ENCODE peak calls at places on chromosomes 11 and 22, in five cellular contexts. One of them, this sample, is unnamed. For H3K4me1, the result is how much of the 10 kb centered on the place peaks cover.

GRCh38 chr11:134036484-134037092 is 32.3 kb upstream of the JAM3 start:
- DNase-seq in CD4-positive, CD25-positive, alpha-beta regulatory T cell: peak
- DNase-seq in fibroblast of lung: no peak
- DNase-seq in pancreas: no peak
- DNase-seq in colonic mucosa: no peak
- DNase-seq in this sample: no peak

GRCh38 chr22:38925571-38926041 is 31.8 kb upstream of the APOBEC3A start:
- DNase-seq in CD4-positive, CD25-positive, alpha-beta regulatory T cell: no peak
- DNase-seq in fibroblast of lung: peak
- DNase-seq in pancreas: no peak
- DNase-seq in colonic mucosa: no peak
- DNase-seq in this sample: no peak

GRCh38 chr11:114953039-114953438 is 274.7 kb downstream of the NXPE2 start:
- DNase-seq in CD4-positive, CD25-positive, alpha-beta regulatory T cell: no peak
- DNase-seq in fibroblast of lung: no peak
- DNase-seq in pancreas: no peak
- DNase-seq in colonic mucosa: no peak
- DNase-seq in this sample: no peak

GRCh38 chr11:128365044-128365443 is 222.3 kb downstream of the ETS1 start:
- DNase-seq in CD4-positive, CD25-positive, alpha-beta regulatory T cell: peak
- DNase-seq in fibroblast of lung: peak
- DNase-seq in pancreas: no peak
- DNase-seq in colonic mucosa: no peak
- DNase-seq in this sample: no peak

GRCh38 chr11:57566564-57567209 is 785 bp downstream of the UBE2L6 start:
- DNase-seq in CD4-positive, CD25-positive, alpha-beta regulatory T cell: peak
- DNase-seq in fibroblast of lung: no peak
- DNase-seq in pancreas: no peak
- DNase-seq in colonic mucosa: no peak
- DNase-seq in this sample: no peak

GRCh38 chr22:44195189-44195871 is 14.6 kb downstream of the PARVG start:
- DNase-seq in CD4-positive, CD25-positive, alpha-beta regulatory T cell: no peak
- DNase-seq in fibroblast of lung: no peak
- DNase-seq in pancreas: no peak
- DNase-seq in colonic mucosa: no peak
- DNase-seq in this sample: no peak

GRCh38 chr11:1153951-1154487 is 3.7 kb upstream of the MUC5AC start:
- DNase-seq in CD4-positive, CD25-positive, alpha-beta regulatory T cell: no peak
- DNase-seq in fibroblast of lung: peak
- DNase-seq in pancreas: peak
- DNase-seq in colonic mucosa: peak
- DNase-seq in this sample: no peak

GRCh38 chr11:47437746-47438418 is 11.1 kb downstream of the RAPSN start:
- DNase-seq in CD4-positive, CD25-positive, alpha-beta regulatory T cell: no peak
- DNase-seq in fibroblast of lung: no peak
- DNase-seq in pancreas: peak
- DNase-seq in colonic mucosa: no peak
- DNase-seq in this sample: no peak

GRCh38 chr22:24028533-24028932 is 17.4 kb downstream of the CABIN1 start:
- DNase-seq in CD4-positive, CD25-positive, alpha-beta regulatory T cell: peak
- DNase-seq in fibroblast of lung: no peak
- DNase-seq in pancreas: no peak
- DNase-seq in colonic mucosa: no peak
- DNase-seq in this sample: no peak

GRCh38 chr22:32389685-32390084 is 22.4 kb downstream of the RTCB start:
- DNase-seq in CD4-positive, CD25-positive, alpha-beta regulatory T cell: peak
- DNase-seq in fibroblast of lung: no peak
- DNase-seq in pancreas: no peak
- DNase-seq in colonic mucosa: no peak
- DNase-seq in this sample: no peak

GRCh38 chr11:126153999-126154398 is 57.5 kb downstream of the RPUSD4 start:
- DNase-seq in CD4-positive, CD25-positive, alpha-beta regulatory T cell: no peak
- DNase-seq in fibroblast of lung: peak
- DNase-seq in pancreas: no peak
- DNase-seq in colonic mucosa: no peak
- DNase-seq in this sample: no peak

GRCh38 chr11:41494716-41495115 is 35.3 kb upstream of the LRRC4C start:
- DNase-seq in CD4-positive, CD25-positive, alpha-beta regulatory T cell: no peak
- DNase-seq in fibroblast of lung: peak
- DNase-seq in pancreas: no peak
- DNase-seq in colonic mucosa: no peak
- DNase-seq in this sample: no peak

GRCh38 chr11:121524233-121524631 is 71.5 kb upstream of the SORL1-AS1 start:
- DNase-seq in CD4-positive, CD25-positive, alpha-beta regulatory T cell: no peak
- DNase-seq in fibroblast of lung: no peak
- DNase-seq in pancreas: no peak
- DNase-seq in colonic mucosa: no peak
- DNase-seq in this sample: no peak

GRCh38 chr22:35684270-35684700 is 33.4 kb upstream of the APOL5 start:
- DNase-seq in CD4-positive, CD25-positive, alpha-beta regulatory T cell: no peak
- DNase-seq in fibroblast of lung: peak
- DNase-seq in pancreas: no peak
- DNase-seq in colonic mucosa: peak
- DNase-seq in this sample: no peak

GRCh38 chr22:44091021-44091721 is 67.1 kb downstream of the PARVB start:
- DNase-seq in CD4-positive, CD25-positive, alpha-beta regulatory T cell: peak
- DNase-seq in fibroblast of lung: peak
- DNase-seq in pancreas: peak
- DNase-seq in colonic mucosa: no peak
- DNase-seq in this sample: peak

GRCh38 chr22:21984793-21985192 is 2.2 kb upstream of the TOP3B start:
- DNase-seq in CD4-positive, CD25-positive, alpha-beta regulatory T cell: no peak
- DNase-seq in fibroblast of lung: no peak
- DNase-seq in pancreas: no peak
- DNase-seq in colonic mucosa: no peak
- DNase-seq in this sample: no peak

GRCh38 chr11:71249301-71249700 is 3.1 kb downstream of the SHANK2 start:
- DNase-seq in CD4-positive, CD25-positive, alpha-beta regulatory T cell: no peak
- DNase-seq in fibroblast of lung: no peak
- DNase-seq in pancreas: no peak
- DNase-seq in colonic mucosa: no peak
- DNase-seq in this sample: no peak

GRCh38 chr11:45305874-45306623 is 19.9 kb upstream of the SYT13 start:
- DNase-seq in CD4-positive, CD25-positive, alpha-beta regulatory T cell: no peak
- DNase-seq in fibroblast of lung: no peak
- DNase-seq in pancreas: no peak
- DNase-seq in colonic mucosa: no peak
- DNase-seq in this sample: no peak

GRCh38 chr11:113991170-113991569 is 16.3 kb downstream of the HTR3A start:
- DNase-seq in CD4-positive, CD25-positive, alpha-beta regulatory T cell: no peak
- DNase-seq in fibroblast of lung: peak
- DNase-seq in pancreas: no peak
- DNase-seq in colonic mucosa: no peak
- DNase-seq in this sample: no peak

GRCh38 chr11:96551136-96551535 is 161.3 kb downstream of the JRKL start:
- DNase-seq in CD4-positive, CD25-positive, alpha-beta regulatory T cell: no peak
- DNase-seq in fibroblast of lung: no peak
- DNase-seq in pancreas: no peak
- DNase-seq in colonic mucosa: no peak
- DNase-seq in this sample: no peak

GRCh38 chr22:20866716-20867115 is 7.9 kb downstream of the SNAP29 start:
- DNase-seq in CD4-positive, CD25-positive, alpha-beta regulatory T cell: no peak
- DNase-seq in fibroblast of lung: no peak
- DNase-seq in pancreas: no peak
- DNase-seq in colonic mucosa: no peak
- DNase-seq in this sample: no peak

GRCh38 chr11:795638-796564 is 2.2 kb downstream of the SLC25A22 start:
- DNase-seq in CD4-positive, CD25-positive, alpha-beta regulatory T cell: peak
- DNase-seq in fibroblast of lung: peak
- DNase-seq in pancreas: peak
- DNase-seq in colonic mucosa: peak
- DNase-seq in this sample: peak

GRCh38 chr11:37323843-37324242 is 725.8 kb upstream of the RAG2 start:
- DNase-seq in CD4-positive, CD25-positive, alpha-beta regulatory T cell: no peak
- DNase-seq in fibroblast of lung: no peak
- DNase-seq in pancreas: no peak
- DNase-seq in colonic mucosa: no peak
- DNase-seq in this sample: no peak

GRCh38 chr11:37317803-37318202 is 719.8 kb upstream of the RAG2 start:
- DNase-seq in CD4-positive, CD25-positive, alpha-beta regulatory T cell: no peak
- DNase-seq in fibroblast of lung: no peak
- DNase-seq in pancreas: no peak
- DNase-seq in colonic mucosa: no peak
- DNase-seq in this sample: no peak

GRCh38 chr11:37320921-37321320 is 722.9 kb upstream of the RAG2 start:
- DNase-seq in CD4-positive, CD25-positive, alpha-beta regulatory T cell: no peak
- DNase-seq in fibroblast of lung: peak
- DNase-seq in pancreas: no peak
- DNase-seq in colonic mucosa: no peak
- DNase-seq in this sample: no peak

DNA sequence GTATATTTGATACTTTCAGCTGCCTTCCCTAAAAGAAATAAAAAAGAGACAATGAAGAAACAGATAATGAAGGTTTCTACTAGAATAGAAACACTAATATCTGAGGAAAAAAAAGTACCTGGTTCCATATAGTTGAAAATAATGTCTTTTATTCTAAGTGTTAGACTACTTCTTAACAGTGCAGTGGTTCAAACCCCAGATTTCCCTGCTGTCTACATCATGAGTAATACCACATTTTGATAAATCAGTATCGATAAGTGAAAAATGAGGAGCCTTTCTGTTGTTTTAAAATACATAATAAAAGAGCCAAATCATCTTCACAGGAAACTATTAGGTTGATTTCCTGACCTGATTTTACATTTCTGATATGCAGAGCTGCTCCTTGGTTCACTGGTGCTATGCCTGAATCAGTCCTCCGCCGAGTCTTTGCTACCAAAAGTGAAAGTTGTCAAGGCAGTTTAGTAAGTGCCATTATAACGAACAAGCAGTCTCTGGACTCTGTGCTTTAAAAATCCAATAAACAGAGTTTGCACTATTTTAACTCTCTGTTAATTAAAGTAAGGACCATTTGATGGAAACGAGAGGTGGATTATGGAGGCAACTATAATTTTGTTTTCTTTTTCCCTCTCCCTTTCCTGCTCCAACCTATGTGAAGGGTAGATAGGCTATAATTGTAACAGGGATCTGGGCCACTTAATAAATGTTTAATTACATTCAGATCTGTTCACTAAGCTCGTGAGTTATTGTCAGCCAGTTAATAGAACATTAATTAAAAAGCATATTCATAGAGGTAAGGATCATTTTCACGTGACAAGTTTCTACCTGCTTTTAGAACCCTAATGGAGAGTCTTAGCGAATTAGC is 724.5 kb upstream of the RAG2 start:
- DNase-seq in CD4-positive, CD25-positive, alpha-beta regulatory T cell: no peak
- DNase-seq in fibroblast of lung: no peak
- DNase-seq in pancreas: no peak
- DNase-seq in colonic mucosa: no peak
- DNase-seq in this sample: no peak
- H3K4me3 ChIP-seq in CD4-positive, CD25-positive, alpha-beta regulatory T cell: no peak
- H3K4me3 ChIP-seq in fibroblast of lung: no peak
- H3K4me3 ChIP-seq in pancreas: no peak
- H3K4me3 ChIP-seq in colonic mucosa: no peak
- H3K4me3 ChIP-seq in this sample: no peak

GRCh38 chr22:29269230-29269604 is 1.1 kb downstream of the EWSR1 start:
- DNase-seq in CD4-positive, CD25-positive, alpha-beta regulatory T cell: peak
- DNase-seq in fibroblast of lung: no peak
- DNase-seq in pancreas: no peak
- DNase-seq in colonic mucosa: peak
- DNase-seq in this sample: no peak
- H3K4me1 ChIP-seq in CD4-positive, CD25-positive, alpha-beta regulatory T cell: half or more
- H3K4me1 ChIP-seq in fibroblast of lung: under half
- H3K4me1 ChIP-seq in pancreas: under half
- H3K4me1 ChIP-seq in colonic mucosa: under half
- H3K4me1 ChIP-seq in this sample: half or more

DNA sequence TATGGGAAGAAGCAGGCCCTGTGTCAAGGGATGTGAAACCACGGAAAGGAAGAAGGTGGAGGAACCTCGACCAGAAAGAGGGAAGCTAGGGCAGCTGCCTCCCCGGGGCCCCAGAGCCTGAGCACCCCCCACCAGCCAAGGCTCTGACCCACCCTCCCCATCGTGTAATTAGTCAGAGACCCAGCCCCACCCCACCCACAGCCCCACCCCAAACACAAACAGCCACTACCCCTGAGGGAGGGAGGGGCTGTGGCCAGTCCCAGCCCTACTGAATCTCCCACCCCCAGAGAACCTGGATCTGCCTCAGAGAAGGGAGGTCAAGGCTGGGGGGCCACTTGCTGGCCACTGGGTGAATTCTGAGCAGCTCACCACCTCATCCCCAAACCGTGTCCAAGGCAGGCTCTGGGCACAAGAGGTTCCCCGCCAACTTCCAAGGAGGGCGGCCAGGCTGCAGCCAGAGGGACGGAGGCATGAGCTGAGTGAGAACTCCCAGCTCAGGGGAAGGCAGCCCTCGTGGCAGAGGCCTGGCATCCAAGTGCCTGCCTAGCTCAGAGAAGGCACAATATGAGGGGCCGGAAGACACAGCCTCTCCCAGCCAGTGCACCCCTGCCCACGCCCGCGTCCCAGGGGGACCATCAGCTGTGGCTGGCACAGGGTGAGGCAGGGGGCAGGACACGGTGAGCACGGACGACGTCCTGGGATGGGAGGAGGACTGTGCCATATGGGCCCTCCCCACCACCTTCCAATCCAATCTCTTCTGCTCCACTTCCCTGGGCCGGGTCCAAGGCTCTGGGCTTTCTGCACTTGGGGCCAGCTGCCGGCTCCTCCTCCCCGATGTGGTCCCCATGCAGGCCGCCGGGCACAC is 2.7 kb downstream of the PLXNB2 start:
- DNase-seq in CD4-positive, CD25-positive, alpha-beta regulatory T cell: no peak
- DNase-seq in fibroblast of lung: peak
- DNase-seq in pancreas: peak
- DNase-seq in colonic mucosa: peak
- DNase-seq in this sample: no peak
- H3K27ac ChIP-seq in CD4-positive, CD25-positive, alpha-beta regulatory T cell: no peak
- H3K27ac ChIP-seq in fibroblast of lung: peak
- H3K27ac ChIP-seq in pancreas: peak
- H3K27ac ChIP-seq in colonic mucosa: peak
- H3K27ac ChIP-seq in this sample: no peak

GRCh38 chr11:75527938-75528845 is 2.5 kb upstream of the GDPD5 start:
- DNase-seq in CD4-positive, CD25-positive, alpha-beta regulatory T cell: no peak
- DNase-seq in fibroblast of lung: no peak
- DNase-seq in pancreas: no peak
- DNase-seq in colonic mucosa: no peak
- DNase-seq in this sample: no peak

GRCh38 chr11:75525433-75526191 is at the start of gene GDPD5:
- DNase-seq in CD4-positive, CD25-positive, alpha-beta regulatory T cell: peak
- DNase-seq in fibroblast of lung: peak
- DNase-seq in pancreas: peak
- DNase-seq in colonic mucosa: peak
- DNase-seq in this sample: peak

GRCh38 chr11:75524576-75525432 is 937 bp downstream of the GDPD5 start:
- DNase-seq in CD4-positive, CD25-positive, alpha-beta regulatory T cell: peak
- DNase-seq in fibroblast of lung: peak
- DNase-seq in pancreas: peak
- DNase-seq in colonic mucosa: no peak
- DNase-seq in this sample: peak

GRCh38 chr11:75527130-75527529 is 1.4 kb upstream of the GDPD5 start:
- DNase-seq in CD4-positive, CD25-positive, alpha-beta regulatory T cell: no peak
- DNase-seq in fibroblast of lung: no peak
- DNase-seq in pancreas: no peak
- DNase-seq in colonic mucosa: no peak
- DNase-seq in this sample: no peak

DNA sequence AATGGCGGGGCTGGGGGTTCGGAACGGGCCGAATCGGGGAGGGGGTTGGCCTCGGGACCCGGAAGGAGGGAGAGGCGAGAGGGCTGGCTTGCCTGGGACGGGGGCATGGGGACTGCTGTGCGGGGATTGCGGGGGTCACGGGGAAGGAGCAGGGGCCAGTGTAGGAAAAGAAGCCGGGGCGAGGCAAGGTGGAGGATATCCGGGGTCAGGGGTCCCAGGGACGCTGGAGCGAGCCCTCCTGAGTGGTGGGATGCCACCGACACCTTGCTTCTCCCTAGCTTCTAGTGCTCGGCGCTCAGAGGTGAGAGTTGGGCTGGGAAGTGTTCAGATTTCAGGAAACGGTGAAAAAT is 426 bp upstream of the GDPD5 start:
- DNase-seq in CD4-positive, CD25-positive, alpha-beta regulatory T cell: no peak
- DNase-seq in fibroblast of lung: no peak
- DNase-seq in pancreas: no peak
- DNase-seq in colonic mucosa: no peak
- DNase-seq in this sample: no peak
- H3K4me3 ChIP-seq in CD4-positive, CD25-positive, alpha-beta regulatory T cell: peak
- H3K4me3 ChIP-seq in fibroblast of lung: peak
- H3K4me3 ChIP-seq in pancreas: peak
- H3K4me3 ChIP-seq in colonic mucosa: peak
- H3K4me3 ChIP-seq in this sample: peak

This sample was measured in CD4-positive, alpha-beta memory T cell.